ENCODE peak calls at places on chromosomes 16 and 17, in seven cellular contexts. V is adrenal gland, E is ovary, H is stomach, T is sigmoid colon, B is transverse colon, F is body of pancreas. K is an unnamed sample.

GRCh38 chr17:37092041-37092440 is 143.3 kb downstream of the AATF start:
- DNase-seq in V (no peak), E (no peak), H (no peak), T (no peak), B (peak; percentile 37), F (no peak), K (no peak)

GRCh38 chr17:70110443-70110880 is 35.4 kb downstream of the KCNJ16 start:
- DNase-seq in V (no peak), E (no peak), H (no peak), T (no peak), B (no peak), F (no peak), K (peak; percentile 49)

GRCh38 chr17:50469005-50469605 is 425 bp upstream of the CHAD start:
- DNase-seq in V (no peak), E (no peak), H (no peak), T (peak; percentile 62), B (no peak), F (no peak), K (no peak)

GRCh38 chr17:44759916-44760243 is 1.1 kb downstream of the ADAM11 start:
- DNase-seq in V (no peak), E (no peak), H (no peak), T (no peak), B (no peak), F (no peak), K (no peak)

GRCh38 chr16:85046957-85047866 is 19.6 kb downstream of the KIAA0513 start:
- DNase-seq in V (no peak), E (no peak), H (peak; percentile 76), T (no peak), B (peak; percentile 72), F (peak; percentile 76), K (no peak)

GRCh38 chr17:81436294-81436849 is 41.1 kb downstream of the BAHCC1 start:
- DNase-seq in V (no peak), E (peak; percentile 80), H (no peak), T (peak; percentile 81), B (no peak), F (no peak), K (no peak)

GRCh38 chr16:29664133-29664912 is 1.3 kb downstream of the SPN start:
- DNase-seq in V (no peak), E (no peak), H (no peak), T (no peak), B (peak; percentile 32), F (peak; percentile 17), K (no peak)

GRCh38 chr16:82855471-82855870 is 228.7 kb downstream of the CDH13 start:
- DNase-seq in V (no peak), E (no peak), H (no peak), T (no peak), B (no peak), F (no peak), K (no peak)

GRCh38 chr16:69286941-69287713 is 24.0 kb upstream of the VPS4A start:
- DNase-seq in V (peak; percentile 79), E (peak; percentile 44), H (no peak), T (peak; percentile 81), B (peak; percentile 26), F (peak; percentile 42), K (no peak)

GRCh38 chr17:4232168-4232813 is 31.5 kb downstream of the ANKFY1 start:
- DNase-seq in V (no peak), E (no peak), H (no peak), T (no peak), B (no peak), F (no peak), K (no peak)

GRCh38 chr16:85349413-85350145 is 237.3 kb upstream of the CIBAR2 start:
- DNase-seq in V (peak; percentile 82), E (no peak), H (no peak), T (no peak), B (no peak), F (no peak), K (no peak)

GRCh38 chr17:21361020-21361809 is 14.9 kb upstream of the KCNJ12 start:
- DNase-seq in V (no peak), E (no peak), H (no peak), T (no peak), B (no peak), F (no peak), K (no peak)

GRCh38 chr16:70743791-70744190 is 57.2 kb downstream of the VAC14 start:
- DNase-seq in V (no peak), E (no peak), H (no peak), T (no peak), B (no peak), F (no peak), K (no peak)

GRCh38 chr17:3636908-3637373 is 381 bp downstream of the CTNS start:
- DNase-seq in V (no peak), E (no peak), H (no peak), T (no peak), B (no peak), F (no peak), K (no peak)

GRCh38 chr17:33560165-33560564 is 267.1 kb upstream of the ASIC2 start:
- DNase-seq in V (no peak), E (no peak), H (no peak), T (no peak), B (no peak), F (no peak), K (no peak)

GRCh38 chr17:19387921-19388521 is 1.0 kb upstream of the MFAP4 start:
- DNase-seq in V (peak; percentile 72), E (no peak), H (no peak), T (peak; percentile 87), B (no peak), F (peak; percentile 20), K (peak; percentile 71)

GRCh38 chr17:37541880-37542675 is 52.4 kb downstream of the DUSP14 start:
- DNase-seq in V (no peak), E (no peak), H (no peak), T (no peak), B (no peak), F (no peak), K (no peak)

GRCh38 chr16:964696-965395 is 5.9 kb downstream of the LMF1 start:
- DNase-seq in V (no peak), E (no peak), H (no peak), T (no peak), B (peak; percentile 36), F (peak; percentile 9), K (no peak)

GRCh38 chr16:85838381-85838780 is 38.9 kb downstream of the COX4I1 start:
- DNase-seq in V (no peak), E (no peak), H (no peak), T (no peak), B (no peak), F (no peak), K (no peak)

GRCh38 chr17:67376509-67376891 is 581 bp upstream of the PITPNC1 start:
- DNase-seq in V (no peak), E (no peak), H (peak; percentile 43), T (peak; percentile 68), B (peak; percentile 21), F (peak; percentile 42), K (peak; percentile 54)

GRCh38 chr16:88533381-88533831 is 36.8 kb upstream of the ZC3H18 start:
- DNase-seq in V (no peak), E (peak; percentile 52), H (no peak), T (no peak), B (no peak), F (no peak), K (no peak)

GRCh38 chr16:71230122-71230845 is at the start of gene HYDIN:
- DNase-seq in V (peak; percentile 70), E (peak; percentile 14), H (no peak), T (no peak), B (peak; percentile 41), F (peak; percentile 90), K (peak; percentile 50)

GRCh38 chr16:74742051-74742481 is 32.6 kb downstream of the FA2H start:
- DNase-seq in V (no peak), E (no peak), H (no peak), T (no peak), B (no peak), F (no peak), K (no peak)

GRCh38 chr17:6346387-6346786 is 88.5 kb downstream of the AIPL1 start:
- DNase-seq in V (no peak), E (no peak), H (no peak), T (no peak), B (no peak), F (no peak), K (no peak)

GRCh38 chr17:49703557-49704277 is 4.0 kb downstream of the SLC35B1 start:
- DNase-seq in V (no peak), E (no peak), H (no peak), T (no peak), B (peak; percentile 16), F (no peak), K (peak; percentile 59)

DNA sequence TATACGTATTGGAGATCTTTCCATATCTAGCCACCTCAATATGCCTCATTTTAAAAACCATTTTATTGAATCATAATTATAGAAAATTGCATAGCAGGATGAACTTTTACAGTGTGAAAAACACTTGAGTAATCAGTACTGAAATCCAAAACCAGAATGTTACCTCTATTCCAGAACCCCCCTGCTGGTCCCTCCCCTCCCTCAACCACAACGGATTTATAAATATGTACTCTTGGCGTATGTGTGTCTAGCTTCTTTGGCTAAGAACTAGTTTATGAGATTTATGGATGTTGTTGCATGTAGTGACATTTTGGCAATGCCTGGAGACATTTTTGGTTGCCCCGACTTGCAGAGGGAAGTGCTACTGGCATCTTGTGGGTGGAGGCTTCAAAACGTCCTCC is 23.4 kb downstream of the ITPRIPL2 start:
- DNase-seq in V (no peak), E (no peak), H (no peak), T (no peak), B (no peak), F (no peak), K (no peak)
- H3K27ac ChIP-seq in V (peak overlapping the region; percentile 61), E (no peak overlapping the region), H (no peak overlapping the region), T (peak overlapping the region; percentile 63), B (peak overlapping the region; percentile 54), F (no peak overlapping the region), K (no peak overlapping the region)

GRCh38 chr16:23435500-23435899 is 17.5 kb downstream of the COG7 start:
- DNase-seq in V (peak; percentile 77), E (no peak), H (peak; percentile 68), T (peak; percentile 74), B (peak; percentile 73), F (peak; percentile 64), K (peak; percentile 84)
- H3K36me3 ChIP-seq in V (no peaks in the 10 kb centered on the region), E (no peaks in the 10 kb centered on the region), H (peaks cover 81% of the 10 kb centered on the region), T (peaks cover 12% of the 10 kb centered on the region), B (no peaks in the 10 kb centered on the region), F (peaks cover 8% of the 10 kb centered on the region), K (peaks cover 70% of the 10 kb centered on the region)

GRCh38 chr17:78120971-78121800 is 7.4 kb downstream of the TMC6 start:
- DNase-seq in V (no peak), E (no peak), H (no peak), T (no peak), B (peak; percentile 60), F (no peak), K (peak; percentile 79)

GRCh38 chr17:78122221-78122990 is 6.1 kb downstream of the TMC6 start:
- DNase-seq in V (no peak), E (no peak), H (no peak), T (no peak), B (no peak), F (no peak), K (no peak)

GRCh38 chr17:78122991-78123249 is 5.6 kb downstream of the TMC6 start:
- DNase-seq in V (no peak), E (no peak), H (no peak), T (no peak), B (no peak), F (no peak), K (no peak)

GRCh38 chr17:78120537-78120936 is 8.0 kb downstream of the TMC6 start:
- DNase-seq in V (no peak), E (no peak), H (no peak), T (no peak), B (no peak), F (no peak), K (no peak)

GRCh38 chr17:78121801-78122220 is 6.7 kb downstream of the TMC6 start:
- DNase-seq in V (no peak), E (no peak), H (no peak), T (no peak), B (no peak), F (no peak), K (no peak)
- TF ChIP-seq POLR2A in V (no peak), E (no peak), H (no peak), T (no peak), B (no peak), F (no peak), K (no peak)

GRCh38 chr17:55577687-55578086 is 66.4 kb upstream of the SMIM36 start:
- DNase-seq in V (no peak), E (peak; percentile 55), H (no peak), T (no peak), B (no peak), F (no peak), K (no peak)
- H3K27ac ChIP-seq in V (peak overlapping the region; percentile 47), E (peak overlapping the region; percentile 9), H (peak overlapping the region; percentile 42), T (peak overlapping the region; percentile 87), B (peak overlapping the region; percentile 86), F (no peak overlapping the region), K (peak overlapping the region; percentile 85)